ENCODE peak calls at places on chromosomes 5 and 9, in four cellular contexts. One of them, this sample, is unnamed.

GRCh38 chr5:179060116-179061008 is at the start of gene ZNF354C:
- DNase-seq in psoas muscle: peak
- DNase-seq in stimulated activated CD4-positive, alpha-beta T cell treated with anti-CD3 and anti-CD28 coated beads, Interleukin-15, amount 100 ng/mL, for 1 hour: peak
- DNase-seq in hypothalamus: peak
- DNase-seq in this sample: peak

GRCh38 chr9:6564370-6564769 is 81.2 kb downstream of the GLDC start:
- DNase-seq in stimulated activated CD4-positive, alpha-beta T cell treated with anti-CD3 and anti-CD28 coated beads, Interleukin-15, amount 100 ng/mL, for 1 hour: no peak
- DNase-seq in hypothalamus: no peak
- DNase-seq in psoas muscle: no peak
- DNase-seq in this sample: no peak

GRCh38 chr5:111254613-111255012 is 30.4 kb downstream of the CAMK4 start:
- DNase-seq in stimulated activated CD4-positive, alpha-beta T cell treated with anti-CD3 and anti-CD28 coated beads, Interleukin-15, amount 100 ng/mL, for 1 hour: peak
- DNase-seq in psoas muscle: no peak
- DNase-seq in hypothalamus: no peak
- DNase-seq in this sample: peak

GRCh38 chr9:97696025-97696822 is 916 bp downstream of the XPA start:
- DNase-seq in stimulated activated CD4-positive, alpha-beta T cell treated with anti-CD3 and anti-CD28 coated beads, Interleukin-15, amount 100 ng/mL, for 1 hour: no peak
- DNase-seq in hypothalamus: no peak
- DNase-seq in psoas muscle: no peak
- DNase-seq in this sample: no peak

GRCh38 chr5:68086857-68087256 is 128.7 kb upstream of the PIK3R1 start:
- DNase-seq in psoas muscle: no peak
- DNase-seq in hypothalamus: peak
- DNase-seq in stimulated activated CD4-positive, alpha-beta T cell treated with anti-CD3 and anti-CD28 coated beads, Interleukin-15, amount 100 ng/mL, for 1 hour: no peak
- DNase-seq in this sample: no peak

GRCh38 chr9:72874344-72874743 is 78.5 kb downstream of the ALDH1A1 start:
- DNase-seq in psoas muscle: no peak
- DNase-seq in stimulated activated CD4-positive, alpha-beta T cell treated with anti-CD3 and anti-CD28 coated beads, Interleukin-15, amount 100 ng/mL, for 1 hour: no peak
- DNase-seq in hypothalamus: no peak
- DNase-seq in this sample: no peak

GRCh38 chr9:135486267-135487065 is 6.9 kb downstream of the PPP1R26 start:
- DNase-seq in psoas muscle: no peak
- DNase-seq in hypothalamus: no peak
- DNase-seq in stimulated activated CD4-positive, alpha-beta T cell treated with anti-CD3 and anti-CD28 coated beads, Interleukin-15, amount 100 ng/mL, for 1 hour: no peak
- DNase-seq in this sample: no peak

GRCh38 chr5:167303582-167303981 is 987.9 kb upstream of the WWC1 start:
- DNase-seq in psoas muscle: no peak
- DNase-seq in hypothalamus: no peak
- DNase-seq in stimulated activated CD4-positive, alpha-beta T cell treated with anti-CD3 and anti-CD28 coated beads, Interleukin-15, amount 100 ng/mL, for 1 hour: no peak
- DNase-seq in this sample: no peak

GRCh38 chr5:149279651-149280050 is 8.0 kb downstream of the AFAP1L1 start:
- DNase-seq in hypothalamus: no peak
- DNase-seq in psoas muscle: no peak
- DNase-seq in stimulated activated CD4-positive, alpha-beta T cell treated with anti-CD3 and anti-CD28 coated beads, Interleukin-15, amount 100 ng/mL, for 1 hour: no peak
- DNase-seq in this sample: no peak

GRCh38 chr5:76337949-76338589 is 65.0 kb upstream of the IQGAP2 start:
- DNase-seq in psoas muscle: no peak
- DNase-seq in stimulated activated CD4-positive, alpha-beta T cell treated with anti-CD3 and anti-CD28 coated beads, Interleukin-15, amount 100 ng/mL, for 1 hour: no peak
- DNase-seq in hypothalamus: no peak
- DNase-seq in this sample: peak

GRCh38 chr5:9316733-9317132 is 229.1 kb downstream of the SEMA5A start:
- DNase-seq in psoas muscle: no peak
- DNase-seq in stimulated activated CD4-positive, alpha-beta T cell treated with anti-CD3 and anti-CD28 coated beads, Interleukin-15, amount 100 ng/mL, for 1 hour: no peak
- DNase-seq in hypothalamus: no peak
- DNase-seq in this sample: no peak

GRCh38 chr5:138336952-138337684 is 948 bp upstream of the FAM53C start:
- DNase-seq in hypothalamus: peak
- DNase-seq in stimulated activated CD4-positive, alpha-beta T cell treated with anti-CD3 and anti-CD28 coated beads, Interleukin-15, amount 100 ng/mL, for 1 hour: no peak
- DNase-seq in psoas muscle: no peak
- DNase-seq in this sample: peak

GRCh38 chr5:175695161-175696126 is 37.6 kb downstream of the HRH2 start:
- DNase-seq in stimulated activated CD4-positive, alpha-beta T cell treated with anti-CD3 and anti-CD28 coated beads, Interleukin-15, amount 100 ng/mL, for 1 hour: no peak
- DNase-seq in hypothalamus: no peak
- DNase-seq in psoas muscle: peak
- DNase-seq in this sample: no peak

GRCh38 chr5:88868453-88869068 is 14.4 kb downstream of the MEF2C start:
- DNase-seq in stimulated activated CD4-positive, alpha-beta T cell treated with anti-CD3 and anti-CD28 coated beads, Interleukin-15, amount 100 ng/mL, for 1 hour: no peak
- DNase-seq in hypothalamus: no peak
- DNase-seq in psoas muscle: no peak
- DNase-seq in this sample: no peak

GRCh38 chr9:6351757-6352156 is 23.6 kb downstream of the TPD52L3 start:
- DNase-seq in hypothalamus: no peak
- DNase-seq in psoas muscle: no peak
- DNase-seq in stimulated activated CD4-positive, alpha-beta T cell treated with anti-CD3 and anti-CD28 coated beads, Interleukin-15, amount 100 ng/mL, for 1 hour: no peak
- DNase-seq in this sample: no peak

GRCh38 chr5:115559524-115559923 is 14.9 kb upstream of the FEM1C start:
- DNase-seq in stimulated activated CD4-positive, alpha-beta T cell treated with anti-CD3 and anti-CD28 coated beads, Interleukin-15, amount 100 ng/mL, for 1 hour: no peak
- DNase-seq in psoas muscle: no peak
- DNase-seq in hypothalamus: no peak
- DNase-seq in this sample: no peak

This sample was measured in activated T-helper 1 cell treated with anti-CD3 and anti-CD28 coated beads, Interleukin-12 subunit alpha, Interleukin-12 subunit beta, Interleukin-2, Interleukin-4 antibody, amounts not matched to agents 30 ng/mL and 10 ng/mL and 1 ng/mL, durations not matched to agents 14 hours and 24 hours and 36 hours.